ENCODE peak calls at places on chromosomes 5 and 9, in ten cellular contexts. Z is natural killer cell; K is astrocyte of the cerebellum; Y is stimulated activated CD4-positive, alpha-beta T cell treated with anti-CD3 and anti-CD28 coated beads, Interleukin-1b, Interleukin-23, amount 100 ng/mL, for 24 hours; V is Calu3; F is HFFc6; M is tibial nerve; J is NCI-H1417; G is heart right ventricle; I is ovary. L is an unnamed sample.

GRCh38 chr5:42985129-42986037 is 54.7 kb downstream of the ANXA2R start:
- DNase-seq in Z (no peak), K (no peak), Y (no peak), V (peak), F (peak), M (no peak), J (no peak), G (no peak), I (no peak), L (peak)

GRCh38 chr5:79564798-79565279 is 47.4 kb upstream of the TENT2 start:
- DNase-seq in Z (no peak), K (no peak), Y (no peak), V (no peak), F (no peak), M (no peak), J (no peak), G (no peak), I (no peak), L (no peak)

GRCh38 chr5:102998224-102998623 is 121.7 kb downstream of the GIN1 start:
- DNase-seq in Z (no peak), K (no peak), Y (no peak), V (no peak), F (no peak), M (no peak), J (no peak), G (no peak), I (no peak), L (no peak)

GRCh38 chr5:9015937-9016270 is 530.0 kb downstream of the SEMA5A start:
- DNase-seq in Z (no peak), K (no peak), Y (no peak), V (no peak), F (peak), M (no peak), J (no peak), G (no peak), I (no peak), L (peak)

GRCh38 chr5:111782171-111782570 is 25.2 kb upstream of the NREP start:
- DNase-seq in Z (no peak), K (no peak), Y (no peak), V (no peak), F (no peak), M (no peak), J (no peak), G (no peak), I (no peak), L (peak)

GRCh38 chr9:90003046-90003355 is 398.2 kb downstream of the GADD45G start:
- DNase-seq in Z (no peak), K (no peak), Y (no peak), V (no peak), F (no peak), M (no peak), J (no peak), G (peak), I (no peak), L (no peak)

GRCh38 chr5:10849278-10849677 is 88.2 kb upstream of the DAP start:
- DNase-seq in Z (no peak), K (no peak), Y (no peak), V (no peak), F (no peak), M (no peak), J (no peak), G (no peak), I (no peak), L (no peak)

GRCh38 chr9:78365979-78366697 is 69.2 kb downstream of the PSAT1 start:
- DNase-seq in Z (no peak), K (peak), Y (no peak), V (no peak), F (peak), M (no peak), J (peak), G (no peak), I (no peak), L (no peak)

GRCh38 chr9:137645211-137645610 is 26.4 kb downstream of the EHMT1 start:
- DNase-seq in Z (no peak), K (no peak), Y (no peak), V (no peak), F (no peak), M (no peak), J (peak), G (no peak), I (no peak), L (no peak)

GRCh38 chr5:56264417-56265025 is 31.4 kb upstream of the ANKRD55 start:
- DNase-seq in Z (no peak), K (no peak), Y (no peak), V (peak), F (peak), M (no peak), J (peak), G (no peak), I (no peak), L (no peak)

GRCh38 chr5:7850533-7851239 is at the start of gene CFAP90:
- DNase-seq in Z (no peak), K (no peak), Y (no peak), V (peak), F (no peak), M (no peak), J (peak), G (peak), I (peak), L (no peak)

GRCh38 chr5:126358525-126358924 is 64.7 kb upstream of the GRAMD2B start:
- DNase-seq in Z (no peak), K (peak), Y (no peak), V (no peak), F (peak), M (no peak), J (peak), G (no peak), I (no peak), L (no peak)

GRCh38 chr5:38871790-38872551 is 26.2 kb downstream of the OSMR start:
- DNase-seq in Z (no peak), K (peak), Y (no peak), V (peak), F (peak), M (no peak), J (no peak), G (no peak), I (no peak), L (peak)

L was measured in foreskin fibroblast.